ENCODE peak calls at places on chromosome 14, in nine cellular contexts. V is GM12865, J is WERI-Rb-1, S is choroid plexus epithelial cell, I is right atrium auricular region, P is lower lobe of right lung, Q is fibroblast of mammary gland, C is fibroblast of villous mesenchyme, X is pancreas. Z is an unnamed sample.

GRCh38 chr14:68794856-68795601 is 2.2 kb upstream of the ZFP36L1 start:
- DNase-seq in P (no peak), X (no peak), Q (peak; percentile 96), J (no peak), C (peak; percentile 95), I (peak; percentile 69), S (peak; percentile 94), V (peak; percentile 82), Z (peak; percentile 99)

GRCh38 chr14:71354801-71355200 is 447.5 kb downstream of the PCNX1 start:
- DNase-seq in V (no peak), X (no peak), J (no peak), P (no peak), S (no peak), C (no peak), I (no peak), Q (peak; percentile 19), Z (peak; percentile 9)

GRCh38 chr14:69999246-69999645 is 120.0 kb downstream of the SMOC1 start:
- DNase-seq in P (no peak), X (peak; percentile 80), C (peak; percentile 18), Q (peak; percentile 76), J (no peak), V (no peak), I (no peak), S (peak; percentile 99), Z (no peak)

GRCh38 chr14:70257526-70257925 is 68.8 kb upstream of the SLC8A3 start:
- DNase-seq in J (peak; percentile 30), I (no peak), C (no peak), P (no peak), Q (peak; percentile 1), S (no peak), X (no peak), V (peak; percentile 62), Z (no peak)

GRCh38 chr14:65214741-65215140 is 112.4 kb upstream of the MAX start:
- DNase-seq in J (no peak), Q (no peak), V (no peak), P (no peak), S (no peak), X (no peak), C (no peak), I (no peak), Z (no peak)

GRCh38 chr14:53793790-53794560 is 162.7 kb downstream of the BMP4 start:
- DNase-seq in I (no peak), V (no peak), S (no peak), J (no peak), Q (no peak), X (no peak), C (no peak), P (no peak), Z (no peak)

GRCh38 chr14:23984891-23985607 is 3.7 kb upstream of the DHRS4L2 start:
- DNase-seq in P (no peak), I (no peak), J (no peak), S (peak; percentile 89), C (peak; percentile 97), V (no peak), Q (peak; percentile 97), X (no peak), Z (peak; percentile 99)

GRCh38 chr14:95045255-95045701 is 112.1 kb downstream of the DICER1 start:
- DNase-seq in J (no peak), X (no peak), Q (no peak), V (no peak), P (no peak), C (no peak), S (no peak), I (peak; percentile 42), Z (no peak)

GRCh38 chr14:104984056-104984894 is 1.3 kb upstream of the CLBA1 start:
- DNase-seq in Q (no peak), P (peak; percentile 42), I (no peak), C (no peak), X (no peak), V (no peak), S (no peak), J (no peak), Z (no peak)

GRCh38 chr14:104989236-104989950 is 3.8 kb downstream of the CLBA1 start:
- DNase-seq in V (no peak), S (no peak), C (no peak), J (no peak), X (no peak), P (no peak), I (no peak), Q (no peak), Z (no peak)

GRCh38 chr14:104989951-104990303 is 4.3 kb downstream of the CLBA1 start:
- DNase-seq in I (no peak), P (no peak), C (no peak), X (no peak), V (no peak), S (no peak), J (no peak), Q (no peak), Z (no peak)

GRCh38 chr14:104985675-104986486 is at the start of gene CLBA1:
- DNase-seq in X (peak; percentile 94), J (peak; percentile 86), P (peak; percentile 72), C (peak; percentile 87), I (no peak), V (peak; percentile 93), S (peak; percentile 91), Q (peak; percentile 81), Z (peak; percentile 87)

DNA sequence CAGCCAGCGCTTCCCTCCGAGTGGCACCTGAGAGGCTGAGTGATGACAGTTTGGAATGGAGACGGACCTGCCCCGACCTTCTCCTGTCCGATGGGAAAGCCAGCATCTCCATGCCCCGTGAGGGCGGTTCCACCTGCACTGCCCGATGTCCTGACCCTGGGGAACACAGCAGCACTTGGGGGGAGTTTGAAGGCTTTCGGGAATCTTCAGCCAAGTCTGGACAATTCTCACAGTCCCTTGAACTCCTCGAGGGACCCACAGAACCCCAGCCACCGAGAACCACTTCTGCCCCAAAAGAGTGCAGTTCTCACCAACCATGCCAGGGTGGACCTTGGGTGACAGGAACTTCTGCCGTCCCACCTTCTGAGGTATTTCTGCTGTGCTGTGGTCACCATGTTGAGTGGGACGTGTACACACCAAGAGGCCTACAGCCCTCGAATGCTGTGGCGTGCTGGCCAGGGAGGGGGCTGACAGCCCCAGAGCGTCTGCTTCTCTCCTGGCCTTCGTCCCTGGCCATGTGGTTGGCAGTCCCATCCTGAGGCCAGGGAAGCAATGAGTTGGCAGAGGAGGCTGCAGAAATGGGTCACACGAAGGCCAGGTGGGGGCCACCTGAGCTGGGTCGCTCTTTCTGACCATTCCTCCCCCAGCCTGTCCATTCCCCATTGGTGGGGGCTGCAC is 1.0 kb downstream of the CLBA1 start:
- DNase-seq in J (no peak), V (no peak), I (no peak), S (no peak), C (no peak), P (peak; percentile 27), X (no peak), Q (no peak), Z (no peak)
- H3K4me3 ChIP-seq in J (peak overlapping the region; percentile 78), V (peak overlapping the region; percentile 69), I (peak overlapping the region; percentile 72), S (peak overlapping the region; percentile 83), C (peak overlapping the region; percentile 74), P (peak overlapping the region; percentile 88), X (peak overlapping the region; percentile 53), Q (peak overlapping the region; percentile 67), Z (peak overlapping the region; percentile 69)

GRCh38 chr14:81268016-81268416 is 47.3 kb upstream of the GTF2A1 start:
- DNase-seq in V (no peak), I (no peak), S (peak; percentile 11), Q (peak; percentile 5), J (no peak), X (no peak), C (no peak), P (no peak), Z (no peak)
- TF ChIP-seq CTCF in V (no peak), I (no peak), S (no peak), Q (no peak), J (no peak), X (no peak), C (no peak), P (no peak), Z (no peak)

DNA sequence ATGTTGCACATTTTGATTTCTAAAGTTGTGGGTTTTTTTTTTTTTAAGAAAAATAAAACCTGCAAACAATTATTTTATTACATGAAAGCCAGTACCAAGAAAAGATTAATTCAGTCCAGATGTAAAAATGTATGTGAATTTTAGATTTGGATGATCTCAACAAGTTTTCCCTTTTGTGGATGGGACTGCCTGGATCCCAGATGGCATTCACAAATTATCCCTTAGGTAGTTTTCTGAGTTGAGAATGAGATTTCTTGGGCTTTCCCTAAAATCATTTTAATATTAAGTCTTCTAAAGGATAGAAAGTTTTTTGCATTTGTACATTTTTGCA is 2.8 kb downstream of the FRMD6 start:
- DNase-seq in V (no peak), P (no peak), Q (peak; percentile 52), C (no peak), S (no peak), J (no peak), I (no peak), X (no peak), Z (no peak)
- H3K4me3 ChIP-seq in V (no peak overlapping the region), P (no peak overlapping the region), Q (peak overlapping the region; percentile 79), C (peak overlapping the region; percentile 98), S (peak overlapping the region; percentile 91), J (no peak overlapping the region), I (no peak overlapping the region), X (no peak overlapping the region), Z (peak overlapping the region; percentile 92)

GRCh38 chr14:97138801-97139200 is 341.6 kb downstream of the VRK1 start:
- DNase-seq in Q (no peak), V (no peak), X (no peak), J (peak; percentile 66), S (no peak), C (no peak), P (no peak), I (no peak), Z (no peak)
- TF ChIP-seq CTCF in Q (no peak), V (no peak), X (no peak), J (peak; percentile 56), S (no peak), C (no peak), P (no peak), I (no peak), Z (no peak)

DNA sequence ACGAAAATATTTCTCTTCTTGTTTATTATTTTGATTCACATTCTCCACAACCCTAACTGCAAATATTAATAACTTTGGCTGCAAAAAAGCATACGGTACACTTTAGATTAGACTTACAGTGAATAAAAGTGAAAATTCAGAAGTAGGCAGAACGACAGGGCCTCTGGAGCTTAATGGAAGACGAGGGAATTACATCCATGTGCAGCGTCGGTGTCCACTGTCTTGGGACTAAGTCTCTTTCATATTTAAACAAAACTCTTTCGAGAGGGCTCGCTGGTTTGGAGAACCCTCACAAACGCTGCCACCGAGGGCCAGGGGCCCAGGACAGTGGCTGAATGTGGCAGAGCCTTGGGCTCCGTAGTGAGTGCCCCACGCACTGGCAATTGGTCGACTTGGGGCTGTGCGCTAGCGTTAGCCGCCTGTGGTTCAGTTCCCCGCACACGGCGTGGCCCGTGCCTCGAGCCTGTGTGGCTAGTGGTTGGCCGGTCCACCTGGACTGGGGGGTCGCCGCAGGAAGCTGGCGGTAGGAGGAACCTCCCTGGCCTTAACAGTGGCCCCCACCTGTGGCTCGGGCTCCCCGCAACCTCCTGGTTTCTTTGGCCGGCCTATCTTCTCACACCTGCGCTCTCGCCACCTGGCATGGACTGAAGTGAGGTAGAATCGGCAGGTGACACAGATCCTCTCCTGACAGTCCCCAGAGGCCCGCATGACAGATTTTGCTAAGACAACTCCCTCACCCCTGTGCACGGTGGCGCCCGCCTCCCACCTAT is 739 bp upstream of the PAX9 start:
- DNase-seq in C (no peak), V (no peak), I (no peak), S (no peak), J (no peak), X (no peak), P (no peak), Q (no peak), Z (no peak)
- H3K4me3 ChIP-seq in C (no peak overlapping the region), V (no peak overlapping the region), I (peak overlapping the region; percentile 39), S (no peak overlapping the region), J (no peak overlapping the region), X (peak overlapping the region; percentile 35), P (peak overlapping the region; percentile 43), Q (no peak overlapping the region), Z (peak overlapping the region; percentile 68)

Z was measured in AG10803.